ENCODE peak calls at places on chromosome 19, in nine cellular contexts. One of them, this sample, is unnamed.

GRCh38 chr19:42555801-42556200 is 27.5 kb upstream of the CEACAM1 start:
- DNase-seq in left ventricle myocardium inferior: no peak
- DNase-seq in ascending aorta: no peak
- DNase-seq in esophagus squamous epithelium: no peak
- DNase-seq in thoracic aorta: no peak
- DNase-seq in A549: no peak
- DNase-seq in tibial artery: no peak
- DNase-seq in IMR-90: no peak
- DNase-seq in lower lobe of right lung: no peak
- DNase-seq in this sample: no peak

GRCh38 chr19:4511300-4512054 is 6.8 kb downstream of the PLIN4 start:
- DNase-seq in ascending aorta: no peak
- DNase-seq in thoracic aorta: no peak
- DNase-seq in IMR-90: no peak
- DNase-seq in esophagus squamous epithelium: no peak
- DNase-seq in left ventricle myocardium inferior: no peak
- DNase-seq in tibial artery: no peak
- DNase-seq in A549: no peak
- DNase-seq in lower lobe of right lung: no peak
- DNase-seq in this sample: no peak

GRCh38 chr19:50640368-50640767 is 687 bp upstream of the SYT3 start:
- DNase-seq in thoracic aorta: no peak
- DNase-seq in IMR-90: no peak
- DNase-seq in ascending aorta: no peak
- DNase-seq in tibial artery: no peak
- DNase-seq in esophagus squamous epithelium: no peak
- DNase-seq in left ventricle myocardium inferior: no peak
- DNase-seq in A549: no peak
- DNase-seq in lower lobe of right lung: no peak
- DNase-seq in this sample: no peak

GRCh38 chr19:42279902-42280760 is 11.1 kb downstream of the CIC start:
- DNase-seq in left ventricle myocardium inferior: peak
- DNase-seq in ascending aorta: peak
- DNase-seq in esophagus squamous epithelium: no peak
- DNase-seq in A549: peak
- DNase-seq in IMR-90: peak
- DNase-seq in tibial artery: peak
- DNase-seq in thoracic aorta: peak
- DNase-seq in lower lobe of right lung: peak
- DNase-seq in this sample: peak

GRCh38 chr19:47274071-47274890 is at the start of gene INAFM1:
- DNase-seq in tibial artery: peak
- DNase-seq in thoracic aorta: peak
- DNase-seq in left ventricle myocardium inferior: peak
- DNase-seq in lower lobe of right lung: peak
- DNase-seq in A549: peak
- DNase-seq in IMR-90: peak
- DNase-seq in ascending aorta: peak
- DNase-seq in esophagus squamous epithelium: peak
- DNase-seq in this sample: peak

GRCh38 chr19:11111117-11111770 is 22.0 kb downstream of the LDLR start:
- DNase-seq in lower lobe of right lung: no peak
- DNase-seq in esophagus squamous epithelium: no peak
- DNase-seq in A549: no peak
- DNase-seq in tibial artery: no peak
- DNase-seq in left ventricle myocardium inferior: no peak
- DNase-seq in IMR-90: no peak
- DNase-seq in thoracic aorta: no peak
- DNase-seq in ascending aorta: no peak
- DNase-seq in this sample: no peak

GRCh38 chr19:4807188-4807587 is 15.7 kb downstream of the FEM1A start:
- DNase-seq in tibial artery: peak
- DNase-seq in left ventricle myocardium inferior: no peak
- DNase-seq in IMR-90: no peak
- DNase-seq in ascending aorta: no peak
- DNase-seq in A549: no peak
- DNase-seq in esophagus squamous epithelium: no peak
- DNase-seq in lower lobe of right lung: peak
- DNase-seq in thoracic aorta: no peak
- DNase-seq in this sample: no peak

GRCh38 chr19:33559996-33560395 is 38.4 kb upstream of the PEPD start:
- DNase-seq in lower lobe of right lung: no peak
- DNase-seq in thoracic aorta: no peak
- DNase-seq in IMR-90: no peak
- DNase-seq in ascending aorta: no peak
- DNase-seq in esophagus squamous epithelium: no peak
- DNase-seq in left ventricle myocardium inferior: no peak
- DNase-seq in tibial artery: peak
- DNase-seq in A549: no peak
- DNase-seq in this sample: no peak

GRCh38 chr19:54262066-54262465 is 5.0 kb upstream of the LILRB5 start:
- DNase-seq in left ventricle myocardium inferior: no peak
- DNase-seq in esophagus squamous epithelium: no peak
- DNase-seq in A549: no peak
- DNase-seq in thoracic aorta: no peak
- DNase-seq in IMR-90: no peak
- DNase-seq in lower lobe of right lung: no peak
- DNase-seq in tibial artery: no peak
- DNase-seq in ascending aorta: no peak
- DNase-seq in this sample: peak

GRCh38 chr19:44856438-44857083 is 10.5 kb downstream of the NECTIN2 start:
- DNase-seq in IMR-90: no peak
- DNase-seq in esophagus squamous epithelium: no peak
- DNase-seq in A549: no peak
- DNase-seq in ascending aorta: no peak
- DNase-seq in thoracic aorta: no peak
- DNase-seq in tibial artery: no peak
- DNase-seq in lower lobe of right lung: no peak
- DNase-seq in left ventricle myocardium inferior: peak
- DNase-seq in this sample: no peak

GRCh38 chr19:55340144-55340783 is 588 bp downstream of the KMT5C start:
- DNase-seq in ascending aorta: no peak
- DNase-seq in IMR-90: no peak
- DNase-seq in tibial artery: no peak
- DNase-seq in lower lobe of right lung: peak
- DNase-seq in esophagus squamous epithelium: no peak
- DNase-seq in left ventricle myocardium inferior: no peak
- DNase-seq in A549: no peak
- DNase-seq in thoracic aorta: no peak
- DNase-seq in this sample: peak

GRCh38 chr19:58572818-58573657 is at the start of gene MZF1:
- DNase-seq in tibial artery: peak
- DNase-seq in lower lobe of right lung: peak
- DNase-seq in esophagus squamous epithelium: no peak
- DNase-seq in A549: peak
- DNase-seq in ascending aorta: peak
- DNase-seq in IMR-90: peak
- DNase-seq in left ventricle myocardium inferior: peak
- DNase-seq in thoracic aorta: peak
- DNase-seq in this sample: peak

GRCh38 chr19:16141043-16141442 is 2.4 kb upstream of the HSH2D start:
- DNase-seq in esophagus squamous epithelium: no peak
- DNase-seq in A549: no peak
- DNase-seq in left ventricle myocardium inferior: no peak
- DNase-seq in tibial artery: no peak
- DNase-seq in thoracic aorta: no peak
- DNase-seq in ascending aorta: no peak
- DNase-seq in lower lobe of right lung: no peak
- DNase-seq in IMR-90: no peak
- DNase-seq in this sample: no peak
- H3K27ac ChIP-seq in esophagus squamous epithelium: no peak
- H3K27ac ChIP-seq in A549: no peak
- H3K27ac ChIP-seq in left ventricle myocardium inferior: no peak
- H3K27ac ChIP-seq in tibial artery: no peak
- H3K27ac ChIP-seq in thoracic aorta: no peak
- H3K27ac ChIP-seq in ascending aorta: no peak
- H3K27ac ChIP-seq in lower lobe of right lung: no peak
- H3K27ac ChIP-seq in IMR-90: no peak
- H3K27ac ChIP-seq in this sample: no peak

GRCh38 chr19:18770663-18771327 is 20.3 kb downstream of the COMP start:
- DNase-seq in left ventricle myocardium inferior: no peak
- DNase-seq in IMR-90: no peak
- DNase-seq in lower lobe of right lung: no peak
- DNase-seq in A549: no peak
- DNase-seq in ascending aorta: no peak
- DNase-seq in esophagus squamous epithelium: no peak
- DNase-seq in thoracic aorta: no peak
- DNase-seq in tibial artery: no peak
- DNase-seq in this sample: no peak

GRCh38 chr19:18768046-18768771 is 22.9 kb downstream of the COMP start:
- DNase-seq in left ventricle myocardium inferior: no peak
- DNase-seq in IMR-90: no peak
- DNase-seq in esophagus squamous epithelium: no peak
- DNase-seq in thoracic aorta: no peak
- DNase-seq in lower lobe of right lung: no peak
- DNase-seq in tibial artery: no peak
- DNase-seq in ascending aorta: no peak
- DNase-seq in A549: no peak
- DNase-seq in this sample: no peak

GRCh38 chr19:18771328-18772242 is 19.5 kb downstream of the COMP start:
- DNase-seq in thoracic aorta: no peak
- DNase-seq in ascending aorta: no peak
- DNase-seq in lower lobe of right lung: no peak
- DNase-seq in tibial artery: no peak
- DNase-seq in esophagus squamous epithelium: no peak
- DNase-seq in A549: no peak
- DNase-seq in IMR-90: no peak
- DNase-seq in left ventricle myocardium inferior: no peak
- DNase-seq in this sample: no peak

GRCh38 chr19:18768997-18769891 is 21.9 kb downstream of the COMP start:
- DNase-seq in tibial artery: no peak
- DNase-seq in thoracic aorta: no peak
- DNase-seq in left ventricle myocardium inferior: no peak
- DNase-seq in ascending aorta: no peak
- DNase-seq in lower lobe of right lung: peak
- DNase-seq in A549: no peak
- DNase-seq in esophagus squamous epithelium: no peak
- DNase-seq in IMR-90: no peak
- DNase-seq in this sample: no peak

DNA sequence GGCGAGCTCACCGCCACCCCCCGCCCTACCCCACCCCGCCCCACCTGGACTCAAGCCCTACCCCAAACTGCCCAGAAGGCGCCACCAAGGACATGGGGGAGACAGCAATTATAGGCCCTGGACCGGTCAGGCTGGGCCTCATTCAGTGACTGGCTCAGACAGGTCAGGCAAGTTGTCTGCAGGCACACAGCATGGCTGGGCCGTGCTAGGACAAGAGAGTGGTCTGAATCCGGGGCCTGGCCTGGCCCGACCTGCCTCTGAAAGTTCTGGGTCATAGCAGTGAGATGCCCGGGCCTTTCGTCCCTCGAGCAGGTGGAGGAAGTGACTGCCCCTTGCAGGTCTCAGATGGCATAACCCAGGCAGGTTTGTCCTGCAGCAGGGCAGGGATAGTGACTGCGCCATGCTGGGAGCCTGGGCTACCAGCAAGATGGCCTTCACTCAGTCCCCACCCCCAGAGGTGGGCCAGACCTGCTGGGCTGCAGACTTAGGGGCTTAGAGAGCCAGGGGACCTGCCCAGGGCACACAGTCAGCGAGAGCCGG is 21.0 kb downstream of the COMP start:
- DNase-seq in thoracic aorta: no peak
- DNase-seq in IMR-90: no peak
- DNase-seq in lower lobe of right lung: no peak
- DNase-seq in left ventricle myocardium inferior: no peak
- DNase-seq in tibial artery: no peak
- DNase-seq in ascending aorta: no peak
- DNase-seq in esophagus squamous epithelium: no peak
- DNase-seq in A549: no peak
- DNase-seq in this sample: no peak
- TF ChIP-seq CTCF in thoracic aorta: no peak
- TF ChIP-seq CTCF in IMR-90: no peak
- TF ChIP-seq CTCF in lower lobe of right lung: no peak
- TF ChIP-seq CTCF in left ventricle myocardium inferior: no peak
- TF ChIP-seq CTCF in tibial artery: no peak
- TF ChIP-seq CTCF in ascending aorta: no peak
- TF ChIP-seq CTCF in esophagus squamous epithelium: no peak
- TF ChIP-seq CTCF in A549: no peak
- TF ChIP-seq CTCF in this sample: no peak

DNA sequence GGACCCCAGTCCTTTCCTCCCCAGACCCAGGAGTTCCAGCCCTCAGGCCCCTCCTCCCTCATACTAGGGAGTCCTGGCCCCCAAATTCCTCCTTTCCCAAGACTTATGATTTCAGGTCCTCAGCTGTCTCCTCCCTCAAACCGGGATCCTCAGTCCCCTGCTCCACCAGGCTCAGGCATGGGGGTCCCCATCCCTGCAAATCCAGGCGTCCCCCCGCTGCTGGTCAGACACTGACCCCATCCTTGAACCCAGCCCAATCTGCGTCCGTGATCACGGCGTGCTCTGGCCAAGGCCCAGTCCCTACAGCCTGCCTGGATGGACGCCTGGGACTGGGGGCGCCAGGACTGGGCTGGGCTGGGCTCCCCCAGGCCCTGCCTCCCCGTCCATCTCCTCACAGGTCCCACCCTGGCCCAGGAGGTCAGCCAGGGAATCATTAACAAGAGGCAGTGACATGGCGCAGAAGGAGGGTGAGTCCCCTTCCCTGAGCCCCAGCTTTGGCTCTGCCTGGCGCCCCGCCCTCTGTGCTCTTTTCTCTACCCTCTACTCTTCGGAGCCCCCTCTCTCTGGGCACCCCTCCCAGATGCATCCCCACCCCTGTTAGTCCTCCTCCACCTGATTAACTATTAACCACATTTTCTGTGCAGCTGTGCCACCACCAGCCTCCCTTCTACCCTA is 672 bp downstream of the HPN start:
- DNase-seq in A549: no peak
- DNase-seq in IMR-90: no peak
- DNase-seq in esophagus squamous epithelium: no peak
- DNase-seq in tibial artery: no peak
- DNase-seq in lower lobe of right lung: no peak
- DNase-seq in left ventricle myocardium inferior: no peak
- DNase-seq in thoracic aorta: no peak
- DNase-seq in ascending aorta: no peak
- DNase-seq in this sample: no peak
- H3K4me3 ChIP-seq in A549: no peak
- H3K4me3 ChIP-seq in IMR-90: no peak
- H3K4me3 ChIP-seq in esophagus squamous epithelium: no peak
- H3K4me3 ChIP-seq in tibial artery: no peak
- H3K4me3 ChIP-seq in lower lobe of right lung: peak
- H3K4me3 ChIP-seq in left ventricle myocardium inferior: no peak
- H3K4me3 ChIP-seq in thoracic aorta: no peak
- H3K4me3 ChIP-seq in ascending aorta: no peak
- H3K4me3 ChIP-seq in this sample: no peak

DNA sequence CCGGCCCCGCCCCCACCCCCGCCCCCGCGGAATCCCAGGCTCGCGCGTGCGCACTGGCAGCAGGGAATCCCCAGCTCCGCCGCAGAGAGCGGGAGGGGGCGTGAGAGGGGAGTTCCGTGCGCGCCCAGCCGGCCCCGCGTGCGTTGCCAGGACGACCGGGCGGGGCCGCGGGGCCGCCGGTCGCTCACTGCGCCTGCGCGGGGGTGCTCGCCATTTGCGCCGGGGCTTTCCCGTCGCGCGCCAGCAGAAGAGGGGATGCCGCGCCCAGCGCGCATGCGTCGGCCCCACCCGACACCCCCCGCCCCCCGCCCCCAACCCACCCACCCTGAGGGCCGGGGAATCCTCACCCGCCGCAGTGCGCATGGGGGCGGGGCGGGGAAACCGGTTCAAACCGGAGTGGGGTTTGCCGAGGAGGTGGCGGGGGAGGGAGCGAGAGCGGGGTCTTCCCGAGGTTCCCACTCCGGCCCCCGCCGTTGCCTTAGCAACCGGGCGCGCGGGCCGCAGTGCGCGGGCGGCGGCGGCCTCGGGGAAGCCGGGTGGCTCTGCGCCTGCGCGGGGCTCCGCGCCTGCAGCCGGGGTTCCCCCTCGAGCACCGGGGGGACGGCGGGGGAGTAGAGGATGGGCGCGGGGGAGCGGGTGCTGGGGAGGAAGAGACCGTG is 15.1 kb downstream of the CCDC124 start:
- DNase-seq in tibial artery: peak
- DNase-seq in lower lobe of right lung: peak
- DNase-seq in IMR-90: peak
- DNase-seq in thoracic aorta: peak
- DNase-seq in left ventricle myocardium inferior: peak
- DNase-seq in ascending aorta: peak
- DNase-seq in A549: peak
- DNase-seq in esophagus squamous epithelium: peak
- DNase-seq in this sample: peak
- H3K27ac ChIP-seq in tibial artery: peak
- H3K27ac ChIP-seq in lower lobe of right lung: peak
- H3K27ac ChIP-seq in IMR-90: no peak
- H3K27ac ChIP-seq in thoracic aorta: no peak
- H3K27ac ChIP-seq in left ventricle myocardium inferior: peak
- H3K27ac ChIP-seq in ascending aorta: peak
- H3K27ac ChIP-seq in A549: peak
- H3K27ac ChIP-seq in esophagus squamous epithelium: peak
- H3K27ac ChIP-seq in this sample: no peak

This sample was measured in suprapubic skin.